ENCODE peak calls at places on chromosomes 6 and 20, in four cellular contexts. One of them, this sample, is unnamed.

GRCh38 chr6:170153436-170154319 is 137.2 kb downstream of the DLL1 start:
- DNase-seq in mesendoderm: peak; percentile 16
- DNase-seq in H1: no peak
- DNase-seq in neuronal stem cell: no peak
- DNase-seq in this sample: no peak

GRCh38 chr6:11621119-11621518 is 83.6 kb downstream of the TMEM170B start:
- DNase-seq in mesendoderm: no peak
- DNase-seq in H1: no peak
- DNase-seq in neuronal stem cell: no peak
- DNase-seq in this sample: no peak

GRCh38 chr20:45861157-45862075 is 4.0 kb downstream of the ZSWIM3 start:
- DNase-seq in mesendoderm: no peak
- DNase-seq in H1: no peak
- DNase-seq in neuronal stem cell: no peak
- DNase-seq in this sample: no peak

GRCh38 chr6:158854214-158855101 is 35.3 kb upstream of the EZR start:
- DNase-seq in mesendoderm: peak; percentile 89
- DNase-seq in H1: no peak
- DNase-seq in neuronal stem cell: no peak
- DNase-seq in this sample: no peak

GRCh38 chr20:879626-880025 is 36.5 kb downstream of the ANGPT4 start:
- DNase-seq in mesendoderm: no peak
- DNase-seq in H1: no peak
- DNase-seq in neuronal stem cell: no peak
- DNase-seq in this sample: no peak

GRCh38 chr6:34322732-34323131 is 69.7 kb downstream of the NUDT3 start:
- DNase-seq in mesendoderm: no peak
- DNase-seq in H1: no peak
- DNase-seq in neuronal stem cell: no peak
- DNase-seq in this sample: no peak

GRCh38 chr20:63702751-63703470 is 4.9 kb downstream of the ARFRP1 start:
- DNase-seq in mesendoderm: no peak
- DNase-seq in H1: no peak
- DNase-seq in neuronal stem cell: no peak
- DNase-seq in this sample: no peak

GRCh38 chr6:67285770-67286495 is 1349.1 kb upstream of the ADGRB3 start:
- DNase-seq in mesendoderm: no peak
- DNase-seq in H1: no peak
- DNase-seq in neuronal stem cell: no peak
- DNase-seq in this sample: no peak

GRCh38 chr20:9838035-9838377 is 870 bp downstream of the PAK5 start:
- DNase-seq in mesendoderm: peak; percentile 2
- DNase-seq in H1: no peak
- DNase-seq in neuronal stem cell: no peak
- DNase-seq in this sample: no peak

GRCh38 chr6:159943101-159943632 is 25.7 kb upstream of the IGF2R start:
- DNase-seq in mesendoderm: peak; percentile 38
- DNase-seq in H1: no peak
- DNase-seq in neuronal stem cell: no peak
- DNase-seq in this sample: no peak

GRCh38 chr20:58480455-58481356 is 34.5 kb downstream of the APCDD1L start:
- DNase-seq in mesendoderm: no peak
- DNase-seq in H1: no peak
- DNase-seq in neuronal stem cell: no peak
- DNase-seq in this sample: no peak

GRCh38 chr6:82419088-82419720 is 55.6 kb downstream of the TPBG start:
- DNase-seq in mesendoderm: no peak
- DNase-seq in H1: no peak
- DNase-seq in neuronal stem cell: no peak
- DNase-seq in this sample: no peak

GRCh38 chr20:16801919-16802651 is 53.9 kb downstream of the OTOR start:
- DNase-seq in mesendoderm: peak; percentile 72
- DNase-seq in H1: peak; percentile 49
- DNase-seq in neuronal stem cell: peak; percentile 66
- DNase-seq in this sample: peak; percentile 58

GRCh38 chr6:20876016-20876415 is 341.8 kb downstream of the CDKAL1 start:
- DNase-seq in mesendoderm: peak; percentile 48
- DNase-seq in H1: no peak
- DNase-seq in neuronal stem cell: no peak
- DNase-seq in this sample: no peak

GRCh38 chr6:28896505-28897392 is 27.0 kb downstream of the TRIM27 start:
- DNase-seq in mesendoderm: peak; percentile 90
- DNase-seq in H1: no peak
- DNase-seq in neuronal stem cell: peak; percentile 73
- DNase-seq in this sample: peak; percentile 76

GRCh38 chr6:120378582-120379220 is 955.6 kb downstream of the TBC1D32 start:
- DNase-seq in mesendoderm: peak; percentile 76
- DNase-seq in H1: no peak
- DNase-seq in neuronal stem cell: no peak
- DNase-seq in this sample: no peak

GRCh38 chr20:58891076-58891685 is 38.7 kb downstream of the GNAS start:
- DNase-seq in mesendoderm: peak; percentile 81
- DNase-seq in H1: no peak
- DNase-seq in neuronal stem cell: peak; percentile 85
- DNase-seq in this sample: peak; percentile 71

GRCh38 chr6:28710466-28711191 is 184.9 kb downstream of the GPX5 start:
- DNase-seq in mesendoderm: peak; percentile 94
- DNase-seq in H1: peak; percentile 63
- DNase-seq in neuronal stem cell: no peak
- DNase-seq in this sample: no peak

GRCh38 chr6:84455630-84456029 is 228.2 kb upstream of the CEP162 start:
- DNase-seq in mesendoderm: no peak
- DNase-seq in H1: no peak
- DNase-seq in neuronal stem cell: no peak
- DNase-seq in this sample: no peak

GRCh38 chr20:3889489-3890409 is 562 bp downstream of the PANK2 start:
- DNase-seq in mesendoderm: peak; percentile 46
- DNase-seq in H1: no peak
- DNase-seq in neuronal stem cell: no peak
- DNase-seq in this sample: peak; percentile 10

GRCh38 chr6:74651948-74652347 is 553.9 kb downstream of the COL12A1 start:
- DNase-seq in mesendoderm: no peak
- DNase-seq in H1: no peak
- DNase-seq in neuronal stem cell: no peak
- DNase-seq in this sample: no peak

GRCh38 chr6:40931927-40932326 is 107.1 kb downstream of the UNC5CL start:
- DNase-seq in mesendoderm: no peak
- DNase-seq in H1: no peak
- DNase-seq in neuronal stem cell: no peak
- DNase-seq in this sample: no peak

GRCh38 chr20:64155258-64156135 is 8.8 kb upstream of the MYT1 start:
- DNase-seq in mesendoderm: no peak
- DNase-seq in H1: no peak
- DNase-seq in neuronal stem cell: no peak
- DNase-seq in this sample: no peak

GRCh38 chr20:43798591-43799149 is 71.9 kb upstream of the GTSF1L start:
- DNase-seq in mesendoderm: no peak
- DNase-seq in H1: no peak
- DNase-seq in neuronal stem cell: peak; percentile 21
- DNase-seq in this sample: no peak

GRCh38 chr6:158939255-158940170 is 60.5 kb downstream of the RSPH3 start:
- DNase-seq in mesendoderm: peak; percentile 62
- DNase-seq in H1: no peak
- DNase-seq in neuronal stem cell: no peak
- DNase-seq in this sample: peak; percentile 77

GRCh38 chr20:10476319-10476724 is 41.2 kb downstream of the SLX4IP start:
- DNase-seq in mesendoderm: no peak
- DNase-seq in H1: no peak
- DNase-seq in neuronal stem cell: no peak
- DNase-seq in this sample: peak; percentile 41

GRCh38 chr6:112682088-112682487 is 335.0 kb downstream of the RFPL4B start:
- DNase-seq in mesendoderm: no peak
- DNase-seq in H1: no peak
- DNase-seq in neuronal stem cell: no peak
- DNase-seq in this sample: no peak

GRCh38 chr6:112683106-112683505 is 336.0 kb downstream of the RFPL4B start:
- DNase-seq in mesendoderm: no peak
- DNase-seq in H1: no peak
- DNase-seq in neuronal stem cell: no peak
- DNase-seq in this sample: no peak

GRCh38 chr6:112683926-112684325 is 336.8 kb downstream of the RFPL4B start:
- DNase-seq in mesendoderm: no peak
- DNase-seq in H1: no peak
- DNase-seq in neuronal stem cell: no peak
- DNase-seq in this sample: no peak

DNA sequence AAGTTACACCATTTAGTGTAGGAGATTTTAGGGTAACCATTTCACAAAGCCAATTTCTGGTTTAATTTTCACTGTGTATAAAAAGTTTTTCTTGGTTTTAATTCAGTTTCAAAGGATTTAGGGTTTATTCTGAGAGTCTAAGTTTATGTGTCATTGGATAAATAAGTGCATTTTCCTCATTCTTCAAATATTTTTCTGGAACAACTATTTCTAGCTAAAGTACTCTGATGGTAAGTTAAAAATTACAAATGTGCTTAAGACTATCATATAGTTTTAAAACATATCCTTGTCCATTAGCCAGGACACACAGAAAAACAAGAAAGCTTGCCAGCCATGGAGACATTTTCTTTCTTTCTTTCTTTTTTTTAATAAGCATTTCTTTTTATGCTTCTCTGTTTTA is 332.9 kb downstream of the RFPL4B start:
- DNase-seq in mesendoderm: no peak
- DNase-seq in H1: no peak
- DNase-seq in neuronal stem cell: no peak
- DNase-seq in this sample: no peak
- H3K4ac ChIP-seq in mesendoderm: no peak overlapping the region
- H3K4ac ChIP-seq in H1: no peak overlapping the region
- H3K4ac ChIP-seq in neuronal stem cell: no peak overlapping the region
- H3K4ac ChIP-seq in this sample: no peak overlapping the region

GRCh38 chr20:33164763-33165095 is 3.2 kb upstream of the BPIFA2 start:
- DNase-seq in mesendoderm: no peak
- DNase-seq in H1: no peak
- DNase-seq in neuronal stem cell: no peak
- DNase-seq in this sample: no peak

GRCh38 chr20:33166533-33167113 is 1.3 kb upstream of the BPIFA2 start:
- DNase-seq in mesendoderm: no peak
- DNase-seq in H1: no peak
- DNase-seq in neuronal stem cell: no peak
- DNase-seq in this sample: no peak

GRCh38 chr20:33165416-33166055 is 2.4 kb upstream of the BPIFA2 start:
- DNase-seq in mesendoderm: no peak
- DNase-seq in H1: no peak
- DNase-seq in neuronal stem cell: no peak
- DNase-seq in this sample: no peak

GRCh38 chr20:33169176-33169794 is 1.3 kb downstream of the BPIFA2 start:
- DNase-seq in mesendoderm: peak; percentile 36
- DNase-seq in H1: no peak
- DNase-seq in neuronal stem cell: no peak
- DNase-seq in this sample: peak; percentile 47

GRCh38 chr20:33167859-33168258 is at the start of gene BPIFA2:
- DNase-seq in mesendoderm: no peak
- DNase-seq in H1: no peak
- DNase-seq in neuronal stem cell: no peak
- DNase-seq in this sample: no peak
- H3K36me3 ChIP-seq in mesendoderm: no peaks in the 10 kb centered on the region
- H3K36me3 ChIP-seq in H1: no peaks in the 10 kb centered on the region
- H3K36me3 ChIP-seq in neuronal stem cell: no peaks in the 10 kb centered on the region
- H3K36me3 ChIP-seq in this sample: no peaks in the 10 kb centered on the region

DNA sequence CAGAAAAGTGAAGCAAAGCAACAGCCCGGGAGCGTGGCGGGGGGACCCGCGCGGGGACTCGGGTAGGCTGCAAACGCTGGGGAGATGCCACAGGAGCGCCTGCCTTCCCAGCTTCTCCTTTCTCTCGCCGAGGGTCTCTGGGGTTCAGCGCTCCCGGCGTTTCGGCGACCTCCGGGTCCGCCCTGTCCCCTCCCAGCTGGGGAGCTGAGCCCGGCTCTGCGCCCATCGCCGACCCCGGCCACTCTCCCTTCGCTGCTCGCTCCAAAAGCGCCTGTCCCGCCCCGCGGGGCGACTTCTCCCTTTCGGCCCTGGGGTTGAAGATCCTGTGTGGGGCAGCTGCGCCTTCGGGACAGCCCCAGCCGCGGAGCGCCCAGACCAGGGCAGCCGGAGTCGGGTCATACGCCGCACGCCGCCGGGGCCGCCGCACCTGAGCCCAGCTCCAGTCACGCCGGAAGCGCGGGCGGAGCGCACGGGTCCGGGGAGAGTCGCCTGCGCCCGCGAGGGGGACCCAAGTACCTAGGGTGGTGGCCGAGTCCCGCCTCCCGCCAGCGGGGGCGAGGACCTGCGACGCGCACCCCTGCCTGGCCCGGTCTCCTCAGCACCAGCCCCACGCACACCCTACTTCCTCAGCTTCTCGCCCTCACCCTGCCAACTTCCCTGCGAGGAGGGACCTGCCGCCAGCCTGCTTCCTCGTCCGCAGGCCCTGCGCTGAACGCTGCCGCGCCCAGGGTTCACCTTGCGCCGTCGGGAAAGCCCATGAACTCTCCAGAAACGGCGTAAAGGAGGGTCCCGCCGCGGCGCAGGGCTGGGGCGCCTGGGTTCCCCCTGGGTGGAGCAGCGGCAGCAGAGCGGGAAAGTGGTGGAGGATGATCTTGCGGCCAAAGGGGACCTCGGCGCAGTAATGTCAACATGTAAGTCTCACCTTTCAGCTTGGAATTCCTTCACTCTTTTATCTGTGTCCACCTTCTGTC is at the start of gene ADGRG6:
- DNase-seq in mesendoderm: peak; percentile 77
- DNase-seq in H1: no peak
- DNase-seq in neuronal stem cell: peak; percentile 57
- DNase-seq in this sample: peak; percentile 75
- H3K4me3 ChIP-seq in mesendoderm: peak within 1 kb of the TSS; percentile 47
- H3K4me3 ChIP-seq in H1: peak within 1 kb of the TSS; percentile 75
- H3K4me3 ChIP-seq in neuronal stem cell: peak within 1 kb of the TSS; percentile 65
- H3K4me3 ChIP-seq in this sample: peak within 1 kb of the TSS; percentile 81

DNA sequence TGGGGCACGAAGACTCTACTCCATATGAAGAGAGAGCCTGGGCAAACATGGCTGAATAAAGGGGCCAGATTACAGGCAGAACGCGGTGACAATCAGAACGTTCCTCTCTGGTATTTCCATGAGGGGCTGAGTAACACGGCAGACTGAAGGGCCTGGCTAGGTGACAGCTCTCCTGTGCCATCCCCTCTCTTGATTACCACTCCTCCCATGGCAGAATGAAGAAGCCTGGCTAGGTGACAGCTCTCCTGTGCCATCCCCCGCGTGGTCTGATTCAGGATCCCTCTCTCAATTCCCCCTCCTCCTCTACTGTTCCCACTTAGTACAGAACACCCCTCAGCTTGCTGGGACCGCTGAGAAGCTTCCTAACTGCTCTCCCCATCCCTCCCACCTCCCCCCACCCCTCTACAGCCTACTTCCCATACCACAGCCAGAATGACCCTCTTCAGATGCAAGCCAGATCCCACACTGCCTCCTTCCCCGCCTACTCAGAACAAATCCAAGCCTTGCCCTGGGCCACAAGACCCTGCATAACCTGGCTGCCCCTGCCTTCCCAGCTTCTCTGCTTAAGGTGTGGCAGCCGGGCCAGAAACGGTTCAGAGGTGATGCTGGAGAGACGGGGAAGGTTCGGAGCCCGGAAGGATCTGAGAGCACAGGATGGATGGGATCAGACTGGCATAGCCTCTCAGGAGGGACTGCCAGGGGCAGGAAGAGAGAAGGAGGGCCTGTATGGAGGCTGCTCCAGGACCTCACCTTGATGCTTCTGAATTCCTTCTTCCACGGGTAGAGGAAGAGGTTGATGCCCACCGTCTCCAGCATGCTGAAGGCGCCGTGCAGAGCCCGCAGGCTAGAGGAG is 7.7 kb downstream of the SPATA2 start:
- DNase-seq in mesendoderm: no peak
- DNase-seq in H1: no peak
- DNase-seq in neuronal stem cell: no peak
- DNase-seq in this sample: no peak
- H3K4ac ChIP-seq in mesendoderm: no peak overlapping the region
- H3K4ac ChIP-seq in H1: no peak overlapping the region
- H3K4ac ChIP-seq in neuronal stem cell: no peak overlapping the region
- H3K4ac ChIP-seq in this sample: no peak overlapping the region

This sample was measured in trophoblast cell.